ENCODE peak calls at places on chromosomes 12 and 14, in four cellular contexts. W is upper lobe of right lung; F is CD8-positive, alpha-beta T cell; C is A549. B is an unnamed sample. For H3K4me1, the result is how much of the 10 kb centered on the place peaks cover.

GRCh38 chr12:29234965-29235364 is 85.9 kb downstream of the FAR2 start:
- DNase-seq in W (no peak), F (no peak), C (no peak), B (no peak)

GRCh38 chr12:13816394-13816793 is 165.0 kb downstream of the GRIN2B start:
- DNase-seq in W (no peak), F (no peak), C (no peak), B (no peak)

GRCh38 chr14:103067231-103067954 is 10.0 kb upstream of the CDC42BPB start:
- DNase-seq in W (no peak), F (no peak), C (no peak), B (no peak)

GRCh38 chr12:98741615-98742265 is 96.7 kb downstream of the APAF1 start:
- DNase-seq in W (no peak), F (no peak), C (no peak), B (no peak)

GRCh38 chr12:30700216-30700900 is 4.7 kb upstream of the IPO8 start:
- DNase-seq in W (no peak), F (no peak), C (no peak), B (no peak)

GRCh38 chr12:107130830-107131760 is 37.7 kb upstream of the CRY1 start:
- DNase-seq in W (no peak), F (no peak), C (no peak), B (no peak)

GRCh38 chr14:100994082-100994481 is 90.6 kb upstream of the RTL1 start:
- DNase-seq in W (no peak), F (no peak), C (no peak), B (no peak)

GRCh38 chr14:93965287-93965821 is 11.0 kb downstream of the ASB2 start:
- DNase-seq in W (no peak), F (no peak), C (peak), B (no peak)

GRCh38 chr12:6460751-6461371 is 9.0 kb downstream of the TAPBPL start:
- DNase-seq in W (no peak), F (no peak), C (no peak), B (peak)

GRCh38 chr12:27083861-27084271 is 1.5 kb upstream of the C12orf71 start:
- DNase-seq in W (no peak), F (no peak), C (no peak), B (no peak)

GRCh38 chr14:76699901-76700590 is 61.2 kb upstream of the VASH1 start:
- DNase-seq in W (no peak), F (no peak), C (no peak), B (no peak)

GRCh38 chr12:62924084-62924483 is 10.9 kb downstream of the PPM1H start:
- DNase-seq in W (no peak), F (no peak), C (no peak), B (no peak)

GRCh38 chr12:106288510-106289195 is 13.9 kb upstream of the TCP11L2 start:
- DNase-seq in W (no peak), F (no peak), C (peak), B (no peak)

GRCh38 chr14:51302319-51303030 is 62.4 kb downstream of the TMX1 start:
- DNase-seq in W (no peak), F (no peak), C (no peak), B (no peak)

GRCh38 chr12:47802312-47802711 is 17.4 kb downstream of the HDAC7 start:
- DNase-seq in W (no peak), F (no peak), C (no peak), B (no peak)

GRCh38 chr14:73494593-73494992 is 3.9 kb downstream of the RIOX1 start:
- DNase-seq in W (no peak), F (no peak), C (no peak), B (no peak)

GRCh38 chr12:22627351-22627750 is 2.4 kb downstream of the ETNK1 start:
- DNase-seq in W (no peak), F (no peak), C (no peak), B (no peak)

GRCh38 chr12:49507139-49507538 is 31.7 kb upstream of the KCNH3 start:
- DNase-seq in W (no peak), F (no peak), C (peak), B (no peak)

GRCh38 chr14:89918721-89919120 is 35.8 kb downstream of the EFCAB11 start:
- DNase-seq in W (no peak), F (no peak), C (no peak), B (no peak)

GRCh38 chr14:70882771-70883492 is 24.3 kb upstream of the PCNX1 start:
- DNase-seq in W (no peak), F (no peak), C (no peak), B (no peak)
- H3K4me1 ChIP-seq in W (under half), F (half or more), C (under half), B (under half)

DNA sequence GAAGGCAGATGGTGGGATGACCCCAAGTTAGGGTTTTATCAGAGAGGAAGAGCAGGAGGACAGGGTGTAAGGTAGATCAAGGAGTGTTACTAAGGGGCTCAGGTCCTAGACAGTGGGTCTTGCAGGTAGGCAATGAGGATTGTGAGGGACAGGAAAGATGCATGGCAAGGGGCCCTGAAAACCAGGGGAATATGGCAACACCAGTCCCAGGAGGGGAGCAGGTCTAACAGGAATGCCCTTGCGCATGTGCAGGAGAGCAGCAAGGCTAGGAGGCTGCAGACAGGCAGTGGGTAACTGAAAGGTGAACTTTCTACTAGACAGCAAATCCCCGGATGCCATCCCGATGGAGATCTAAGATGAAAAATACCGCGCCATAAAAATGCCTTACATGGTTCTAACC is 211.3 kb downstream of the ALG10 start:
- DNase-seq in W (no peak), F (no peak), C (no peak), B (no peak)
- H3K4me1 ChIP-seq in W (under half), F (under half), C (under half), B (under half)

GRCh38 chr12:123061806-123062205 is 81.3 kb downstream of the ARL6IP4 start:
- DNase-seq in W (no peak), F (no peak), C (no peak), B (no peak)

GRCh38 chr12:123064356-123064755 is 83.9 kb downstream of the ARL6IP4 start:
- DNase-seq in W (no peak), F (no peak), C (no peak), B (no peak)

GRCh38 chr12:123062682-123063426 is 82.4 kb downstream of the ARL6IP4 start:
- DNase-seq in W (no peak), F (no peak), C (peak), B (peak)

GRCh38 chr12:123064885-123065619 is 84.6 kb downstream of the ARL6IP4 start:
- DNase-seq in W (no peak), F (no peak), C (no peak), B (no peak)

DNA sequence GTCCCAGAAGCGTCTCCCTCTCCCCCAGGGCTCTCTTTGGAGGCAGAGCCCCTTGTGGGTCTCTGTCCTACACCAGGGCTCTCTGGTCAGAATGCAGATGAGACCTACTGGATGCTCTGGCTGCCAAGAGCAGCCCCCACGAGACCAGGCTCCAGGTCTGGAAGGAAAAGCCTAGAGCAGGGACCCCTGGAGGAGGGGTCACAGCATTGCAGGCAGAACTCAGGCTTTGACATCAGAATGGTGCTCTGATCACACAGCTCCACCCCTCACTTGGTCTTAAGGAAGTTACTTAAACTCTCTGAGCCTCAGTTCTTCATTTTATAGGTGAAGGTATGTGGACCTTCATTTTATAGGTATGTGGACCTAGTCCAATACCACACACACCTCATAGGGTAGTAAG is 83.1 kb downstream of the ARL6IP4 start:
- DNase-seq in W (no peak), F (no peak), C (peak), B (peak)
- H3K4me1 ChIP-seq in W (half or more), F (under half), C (under half), B (under half)

DNA sequence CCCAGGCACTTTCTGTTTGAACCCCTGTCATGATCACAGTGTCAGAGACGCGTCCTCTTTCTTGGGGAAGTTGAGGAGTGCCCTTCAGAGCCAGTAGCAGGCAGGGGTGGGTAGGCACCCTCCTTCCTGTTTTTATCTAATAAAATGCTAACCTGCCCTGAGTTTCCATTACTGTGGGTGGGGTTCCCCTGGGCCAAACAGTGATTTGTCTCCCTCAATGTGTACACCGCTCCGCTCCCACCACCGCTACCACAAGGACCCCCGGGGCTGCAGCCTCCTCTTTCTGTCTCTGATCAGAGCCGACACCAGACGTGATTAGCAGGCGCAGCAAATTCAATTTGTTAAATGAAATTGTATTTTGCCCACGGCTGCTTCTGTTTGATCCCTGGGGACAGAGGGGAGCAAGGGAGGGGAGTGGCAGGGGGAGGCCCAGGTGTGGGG is 5.1 kb downstream of the SHMT2 start:
- DNase-seq in W (no peak), F (no peak), C (no peak), B (no peak)
- H3K4me1 ChIP-seq in W (under half), F (under half), C (under half), B (half or more)